ENCODE peak calls at places on chromosomes 1 and 21, in six cellular contexts. Z, I, N, S, Q and U are unnamed samples.

GRCh38 chr1:147515046-147515869 is 26.0 kb upstream of the BCL9 start:
- DNase-seq in I (no peak), Z (no peak), Q (no peak), S (peak), N (peak), U (no peak)

GRCh38 chr1:60063561-60063960 is 10.0 kb downstream of the C1orf87 start:
- DNase-seq in N (no peak), Z (no peak), S (no peak), Q (no peak), I (no peak), U (no peak)

GRCh38 chr1:204453141-204453772 is 41.3 kb downstream of the PIK3C2B start:
- DNase-seq in Z (no peak), I (no peak), Q (no peak), N (peak), S (no peak), U (no peak)

GRCh38 chr1:199743227-199743626 is 284.3 kb upstream of the NR5A2 start:
- DNase-seq in Q (no peak), I (no peak), S (peak), N (no peak), Z (no peak), U (no peak)

GRCh38 chr1:181149326-181150000 is 61.0 kb downstream of the IER5 start:
- DNase-seq in S (no peak), N (peak), I (no peak), Q (no peak), Z (peak), U (no peak)

GRCh38 chr1:215887618-215888017 is 320.5 kb downstream of the KCTD3 start:
- DNase-seq in Z (no peak), S (no peak), Q (no peak), N (no peak), I (no peak), U (no peak)

GRCh38 chr21:46111193-46111571 is 13.3 kb downstream of the COL6A2 start:
- DNase-seq in Q (no peak), N (no peak), I (peak), Z (peak), S (no peak), U (peak)

GRCh38 chr1:65393345-65393744 is 27.1 kb upstream of the LEPR start:
- DNase-seq in I (no peak), Z (no peak), Q (no peak), S (peak), N (no peak), U (no peak)

GRCh38 chr1:181038399-181038873 is 4.7 kb downstream of the MR1 start:
- DNase-seq in S (peak), I (peak), Q (peak), Z (peak), N (peak), U (no peak)

GRCh38 chr1:39758556-39759435 is 12.4 kb downstream of the OXCT2 start:
- DNase-seq in Q (no peak), I (no peak), N (no peak), S (no peak), Z (no peak), U (no peak)

GRCh38 chr1:940121-941026 is 16.7 kb downstream of the SAMD11 start:
- DNase-seq in I (peak), N (peak), S (peak), Q (peak), Z (peak), U (no peak)

GRCh38 chr1:43974443-43975248 is at the start of gene ATP6V0B:
- DNase-seq in Z (peak), N (peak), I (peak), Q (peak), S (peak), U (peak)

GRCh38 chr1:53265581-53265980 is 27.3 kb upstream of the MAGOH start:
- DNase-seq in Q (no peak), Z (no peak), I (no peak), N (no peak), S (no peak), U (no peak)

GRCh38 chr1:244104309-244105060 is 53.4 kb downstream of the ZBTB18 start:
- DNase-seq in Q (no peak), I (no peak), S (peak), N (no peak), Z (no peak), U (no peak)

GRCh38 chr1:46616277-46617107 is at the start of gene MOB3C:
- DNase-seq in S (peak), Z (peak), I (peak), Q (peak), N (peak), U (peak)

GRCh38 chr1:89689234-89689633 is 56.3 kb downstream of the LRRC8C start:
- DNase-seq in Z (no peak), I (no peak), Q (no peak), S (no peak), N (no peak), U (no peak)

GRCh38 chr1:83998205-83998598 is 730 bp downstream of the TTLL7 start:
- DNase-seq in Q (no peak), N (no peak), S (peak), Z (no peak), I (no peak), U (no peak)

GRCh38 chr1:233723387-233723786 is 109.5 kb downstream of the KCNK1 start:
- DNase-seq in N (no peak), Q (no peak), I (peak), Z (no peak), S (no peak), U (no peak)

GRCh38 chr21:41832230-41833137 is 46.7 kb downstream of the PRDM15 start:
- DNase-seq in Z (no peak), N (no peak), Q (no peak), I (no peak), S (no peak), U (no peak)

GRCh38 chr1:10446790-10447422 is 2.9 kb upstream of the CORT start:
- DNase-seq in N (no peak), Z (no peak), I (no peak), S (no peak), Q (no peak), U (no peak)

GRCh38 chr21:45294509-45295291 is 7.0 kb upstream of the POFUT2 start:
- DNase-seq in Z (peak), I (peak), N (peak), S (peak), Q (peak), U (peak)

GRCh38 chr1:48294656-48295055 is 72.1 kb downstream of the SLC5A9 start:
- DNase-seq in Z (no peak), Q (no peak), N (no peak), I (no peak), S (no peak), U (no peak)

GRCh38 chr21:45228171-45228641 is 59.5 kb downstream of the POFUT2 start:
- DNase-seq in S (peak), N (no peak), Q (peak), Z (peak), I (no peak), U (no peak)

GRCh38 chr1:111733183-111733995 is 5.8 kb downstream of the INKA2 start:
- DNase-seq in N (no peak), S (peak), Z (no peak), Q (peak), I (peak), U (peak)

GRCh38 chr1:153394391-153394790 is 3.5 kb upstream of the S100A8 start:
- DNase-seq in N (no peak), I (no peak), S (no peak), Z (no peak), Q (no peak), U (peak)

GRCh38 chr1:61446531-61446991 is 278.4 kb downstream of the TM2D1 start:
- DNase-seq in Z (no peak), I (no peak), N (no peak), S (peak), Q (no peak), U (no peak)

GRCh38 chr1:23263380-23263887 is 46.1 kb upstream of the HTR1D start:
- DNase-seq in Q (no peak), S (no peak), I (no peak), Z (no peak), N (peak), U (no peak)

GRCh38 chr1:232031156-232031555 is 404.6 kb downstream of the DISC1 start:
- DNase-seq in Q (no peak), S (no peak), N (no peak), Z (no peak), I (no peak), U (no peak)

GRCh38 chr1:57599233-57599994 is 175.6 kb upstream of the DAB1 start:
- DNase-seq in Q (no peak), Z (no peak), N (peak), S (peak), I (no peak), U (no peak)

GRCh38 chr1:188249813-188250212 is 1421.1 kb downstream of the PLA2G4A start:
- DNase-seq in N (no peak), S (no peak), I (no peak), Z (no peak), Q (no peak), U (no peak)

GRCh38 chr1:145985129-145985501 is 11.3 kb downstream of the TXNIP start:
- DNase-seq in S (no peak), Q (peak), N (no peak), Z (peak), I (no peak), U (peak)

GRCh38 chr1:113811353-113811887 is 856 bp downstream of the RSBN1 start:
- DNase-seq in Z (no peak), N (peak), I (peak), Q (no peak), S (peak), U (no peak)

GRCh38 chr1:218123968-218124367 is 161.1 kb upstream of the RRP15 start:
- DNase-seq in I (no peak), Q (no peak), S (no peak), Z (no peak), N (peak), U (no peak)

GRCh38 chr1:25563330-25564215 is 20.2 kb downstream of the LDLRAP1 start:
- DNase-seq in N (no peak), Z (no peak), I (no peak), Q (no peak), S (no peak), U (no peak)

DNA sequence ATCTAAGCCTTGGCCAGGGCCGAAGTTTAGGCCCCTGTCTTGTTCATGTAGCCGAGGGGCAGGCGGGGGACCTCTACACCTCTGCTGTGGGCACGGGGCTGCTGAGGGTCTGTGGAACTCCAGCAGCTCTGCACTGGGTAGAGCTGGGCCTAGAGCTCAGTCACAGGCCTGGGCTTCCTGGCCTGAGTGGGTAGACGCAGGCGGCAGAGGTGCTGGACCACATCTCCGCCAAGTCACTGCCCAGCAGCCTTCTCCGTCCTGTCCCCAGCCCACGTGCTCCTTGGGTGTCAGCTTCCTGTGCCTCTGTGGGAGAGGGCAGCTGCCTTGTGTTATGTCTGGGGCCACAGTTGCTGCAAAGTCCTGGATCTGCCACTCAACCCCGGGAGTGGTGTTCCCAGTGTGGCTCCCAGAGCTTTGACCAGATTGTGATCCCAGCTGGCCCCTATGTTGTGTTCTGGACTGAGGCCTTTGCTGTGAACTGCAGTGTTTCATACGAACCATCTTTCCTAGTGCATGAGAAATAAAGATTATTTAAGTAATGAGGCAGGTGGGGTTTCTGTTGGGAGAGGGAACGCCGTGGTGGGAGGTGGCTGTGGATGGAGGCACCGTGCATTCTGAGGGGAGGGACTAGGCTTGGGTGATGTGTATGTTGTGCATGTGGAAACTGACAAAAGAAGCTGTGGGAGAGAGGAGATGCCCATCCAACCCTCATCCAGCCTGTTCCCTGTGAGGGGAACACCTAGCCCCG is 12.1 kb downstream of the AMPD2 start:
- DNase-seq in N (no peak), I (no peak), Q (no peak), Z (no peak), S (no peak), U (no peak)
- H3K27ac ChIP-seq in N (no peak), I (no peak), Q (no peak), Z (no peak), S (no peak), U (no peak)

GRCh38 chr1:186152945-186153309 is 222.1 kb downstream of the TPR start:
- DNase-seq in S (no peak), Z (no peak), I (no peak), N (no peak), Q (no peak), U (no peak)
- H3K27ac ChIP-seq in S (no peak), Z (peak), I (no peak), N (no peak), Q (no peak), U (no peak)

GRCh38 chr1:45485949-45486348 is 5.0 kb downstream of the TESK2 start:
- DNase-seq in N (no peak), I (no peak), Q (no peak), S (no peak), Z (no peak), U (no peak)
- H3K27ac ChIP-seq in N (no peak), I (no peak), Q (no peak), S (no peak), Z (no peak), U (no peak)

DNA sequence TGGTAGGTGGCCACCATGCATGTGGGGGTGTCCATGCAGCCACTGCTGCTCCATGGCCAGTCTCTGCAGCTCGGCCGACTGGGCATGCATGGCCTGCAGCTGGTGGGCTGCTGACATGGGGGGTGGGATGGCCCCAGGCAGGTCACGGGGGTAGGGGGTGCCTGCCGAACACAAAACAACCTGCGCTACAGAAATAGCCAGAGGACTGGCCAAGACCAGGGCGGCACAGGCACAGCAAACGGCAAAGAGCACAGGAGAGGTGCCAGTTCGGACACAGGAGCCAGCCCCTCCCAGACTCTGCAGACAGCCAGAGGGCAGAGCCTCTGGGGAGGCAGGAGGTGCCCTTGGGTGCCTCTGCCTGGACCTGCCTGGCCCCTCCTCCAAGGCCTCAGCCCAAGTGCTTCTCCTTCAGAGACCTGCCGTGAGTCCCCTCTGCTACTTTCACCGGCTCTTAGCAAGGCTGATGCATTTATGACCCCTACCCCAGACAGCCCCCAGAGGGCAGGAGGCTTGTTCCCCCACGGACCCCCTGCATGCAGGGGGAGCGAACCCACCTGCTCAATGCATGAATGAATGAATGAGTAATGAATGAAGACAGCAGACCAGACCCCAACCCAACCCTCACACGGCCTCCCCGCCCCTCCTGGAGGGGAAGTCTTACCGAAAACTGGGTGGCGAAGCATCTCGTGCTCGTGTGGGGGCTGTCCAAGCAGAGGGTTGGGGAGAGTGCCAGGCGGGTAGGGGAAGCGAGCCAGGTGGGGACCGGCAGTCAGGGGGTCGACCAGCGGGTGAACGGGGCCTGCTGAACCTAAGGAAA is 37.7 kb downstream of the SLC45A1 start:
- DNase-seq in Q (no peak), Z (peak), S (no peak), I (peak), N (no peak), U (no peak)
- H3K27ac ChIP-seq in Q (no peak), Z (peak), S (peak), I (peak), N (no peak), U (no peak)

GRCh38 chr1:115411388-115412063 is 73.5 kb upstream of the NGF start:
- DNase-seq in Z (no peak), S (peak), Q (no peak), N (no peak), I (no peak), U (no peak)
- H3K27ac ChIP-seq in Z (no peak), S (no peak), Q (no peak), N (no peak), I (no peak), U (peak)

GRCh38 chr1:236862231-236862591 is 67.1 kb downstream of the MTR start:
- DNase-seq in N (no peak), S (no peak), I (no peak), Z (no peak), Q (no peak), U (no peak)

GRCh38 chr1:236860096-236860495 is 65.0 kb downstream of the MTR start:
- DNase-seq in N (no peak), Z (no peak), Q (no peak), S (peak), I (no peak), U (no peak)

GRCh38 chr1:236862615-236863211 is 67.6 kb downstream of the MTR start:
- DNase-seq in Z (no peak), N (no peak), I (peak), Q (no peak), S (no peak), U (no peak)

GRCh38 chr1:236861560-236862230 is 66.6 kb downstream of the MTR start:
- DNase-seq in Z (no peak), Q (no peak), I (no peak), N (no peak), S (peak), U (no peak)

DNA sequence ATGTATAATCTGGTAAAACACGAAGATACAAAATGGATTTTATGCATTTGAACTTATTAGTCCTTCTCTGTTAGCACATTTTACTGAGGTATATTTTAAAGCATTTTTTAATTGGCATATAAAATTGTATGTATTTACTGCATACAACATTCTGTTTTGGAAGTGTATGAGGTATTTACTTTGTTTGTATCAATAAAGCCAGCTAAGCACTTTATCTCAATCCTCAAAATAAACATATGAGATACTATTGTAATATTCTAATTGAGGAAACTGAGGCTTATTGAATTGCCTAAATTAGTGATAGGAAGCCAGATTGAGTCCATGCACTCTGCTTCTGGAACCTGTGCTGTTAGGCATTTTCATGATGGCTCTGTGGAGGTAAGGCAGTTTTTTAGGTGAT is 65.6 kb downstream of the MTR start:
- DNase-seq in S (no peak), N (no peak), Z (no peak), I (no peak), Q (no peak), U (no peak)
- H3K27ac ChIP-seq in S (peak), N (no peak), Z (no peak), I (no peak), Q (no peak), U (no peak)